ENCODE peak calls at places on chromosomes 16 and 17, in seven cellular contexts. One of them, this sample, is unnamed.

GRCh38 chr16:2962334-2963073 is 1.6 kb upstream of the KREMEN2 start:
- DNase-seq in prostate gland: no peak
- DNase-seq in thyroid gland: no peak
- DNase-seq in vagina: no peak
- DNase-seq in pancreas: peak
- DNase-seq in Peyer's patch: no peak
- DNase-seq in cardiac muscle cell: no peak
- DNase-seq in this sample: no peak

GRCh38 chr17:18356624-18357023 is 6.7 kb downstream of the SHMT1 start:
- DNase-seq in prostate gland: no peak
- DNase-seq in thyroid gland: peak
- DNase-seq in vagina: no peak
- DNase-seq in pancreas: no peak
- DNase-seq in Peyer's patch: peak
- DNase-seq in cardiac muscle cell: peak
- DNase-seq in this sample: peak

GRCh38 chr17:51487947-51488346 is 227.6 kb downstream of the UTP18 start:
- DNase-seq in prostate gland: no peak
- DNase-seq in thyroid gland: peak
- DNase-seq in vagina: no peak
- DNase-seq in pancreas: no peak
- DNase-seq in Peyer's patch: no peak
- DNase-seq in cardiac muscle cell: no peak
- DNase-seq in this sample: no peak

GRCh38 chr17:13931752-13932477 is 137.4 kb upstream of the COX10 start:
- DNase-seq in prostate gland: peak
- DNase-seq in thyroid gland: peak
- DNase-seq in vagina: no peak
- DNase-seq in pancreas: no peak
- DNase-seq in Peyer's patch: peak
- DNase-seq in cardiac muscle cell: peak
- DNase-seq in this sample: peak

GRCh38 chr17:22469101-22469880 is 777.0 kb downstream of the KCNJ18 start:
- DNase-seq in prostate gland: no peak
- DNase-seq in thyroid gland: no peak
- DNase-seq in vagina: peak
- DNase-seq in pancreas: no peak
- DNase-seq in Peyer's patch: no peak
- DNase-seq in cardiac muscle cell: no peak
- DNase-seq in this sample: no peak

GRCh38 chr17:8409966-8410881 is 12.6 kb upstream of the RNF222 start:
- DNase-seq in prostate gland: peak
- DNase-seq in thyroid gland: peak
- DNase-seq in vagina: no peak
- DNase-seq in pancreas: peak
- DNase-seq in Peyer's patch: peak
- DNase-seq in cardiac muscle cell: peak
- DNase-seq in this sample: peak

GRCh38 chr17:36944488-36945040 is 4.2 kb upstream of the AATF start:
- DNase-seq in prostate gland: no peak
- DNase-seq in thyroid gland: no peak
- DNase-seq in vagina: no peak
- DNase-seq in pancreas: no peak
- DNase-seq in Peyer's patch: no peak
- DNase-seq in cardiac muscle cell: no peak
- DNase-seq in this sample: no peak

GRCh38 chr17:75872434-75873351 is 5.7 kb downstream of the TRIM47 start:
- DNase-seq in prostate gland: peak
- DNase-seq in thyroid gland: peak
- DNase-seq in vagina: no peak
- DNase-seq in pancreas: no peak
- DNase-seq in Peyer's patch: peak
- DNase-seq in cardiac muscle cell: peak
- DNase-seq in this sample: peak

GRCh38 chr16:83973077-83973476 is 5.0 kb downstream of the NECAB2 start:
- DNase-seq in prostate gland: no peak
- DNase-seq in thyroid gland: no peak
- DNase-seq in vagina: no peak
- DNase-seq in pancreas: no peak
- DNase-seq in Peyer's patch: no peak
- DNase-seq in cardiac muscle cell: no peak
- DNase-seq in this sample: peak

GRCh38 chr17:82647593-82648164 is 565 bp downstream of the WDR45B start:
- DNase-seq in prostate gland: no peak
- DNase-seq in thyroid gland: peak
- DNase-seq in vagina: no peak
- DNase-seq in pancreas: peak
- DNase-seq in Peyer's patch: peak
- DNase-seq in cardiac muscle cell: peak
- DNase-seq in this sample: peak

GRCh38 chr16:714558-715447 is at the start of gene METRN:
- DNase-seq in prostate gland: peak
- DNase-seq in thyroid gland: peak
- DNase-seq in vagina: no peak
- DNase-seq in pancreas: peak
- DNase-seq in Peyer's patch: peak
- DNase-seq in cardiac muscle cell: peak
- DNase-seq in this sample: peak

GRCh38 chr16:70475054-70475871 is 20.9 kb downstream of the FCSK start:
- DNase-seq in prostate gland: no peak
- DNase-seq in thyroid gland: no peak
- DNase-seq in vagina: no peak
- DNase-seq in pancreas: no peak
- DNase-seq in Peyer's patch: no peak
- DNase-seq in cardiac muscle cell: no peak
- DNase-seq in this sample: no peak

GRCh38 chr17:30576326-30576861 is 99.2 kb downstream of the GOSR1 start:
- DNase-seq in prostate gland: no peak
- DNase-seq in thyroid gland: no peak
- DNase-seq in vagina: no peak
- DNase-seq in pancreas: no peak
- DNase-seq in Peyer's patch: no peak
- DNase-seq in cardiac muscle cell: no peak
- DNase-seq in this sample: no peak

GRCh38 chr17:17822189-17822978 is 14.4 kb downstream of the SREBF1 start:
- DNase-seq in prostate gland: peak
- DNase-seq in thyroid gland: peak
- DNase-seq in vagina: no peak
- DNase-seq in pancreas: no peak
- DNase-seq in Peyer's patch: no peak
- DNase-seq in cardiac muscle cell: peak
- DNase-seq in this sample: peak

GRCh38 chr16:4064950-4065352 is 51.3 kb downstream of the ADCY9 start:
- DNase-seq in prostate gland: no peak
- DNase-seq in thyroid gland: no peak
- DNase-seq in vagina: no peak
- DNase-seq in pancreas: no peak
- DNase-seq in Peyer's patch: peak
- DNase-seq in cardiac muscle cell: no peak
- DNase-seq in this sample: no peak

GRCh38 chr17:78828470-78829185 is 12.0 kb downstream of the USP36 start:
- DNase-seq in prostate gland: no peak
- DNase-seq in thyroid gland: no peak
- DNase-seq in vagina: no peak
- DNase-seq in pancreas: no peak
- DNase-seq in Peyer's patch: no peak
- DNase-seq in cardiac muscle cell: peak
- DNase-seq in this sample: no peak

GRCh38 chr16:57039148-57039812 is 49.9 kb downstream of the NLRC5 start:
- DNase-seq in prostate gland: no peak
- DNase-seq in thyroid gland: no peak
- DNase-seq in vagina: no peak
- DNase-seq in pancreas: no peak
- DNase-seq in Peyer's patch: peak
- DNase-seq in cardiac muscle cell: peak
- DNase-seq in this sample: no peak

GRCh38 chr17:80899402-80900268 is 92.0 kb upstream of the CHMP6 start:
- DNase-seq in prostate gland: no peak
- DNase-seq in thyroid gland: peak
- DNase-seq in vagina: no peak
- DNase-seq in pancreas: peak
- DNase-seq in Peyer's patch: no peak
- DNase-seq in cardiac muscle cell: peak
- DNase-seq in this sample: no peak

GRCh38 chr16:54397838-54398237 is 111.3 kb upstream of the IRX3 start:
- DNase-seq in prostate gland: no peak
- DNase-seq in thyroid gland: no peak
- DNase-seq in vagina: no peak
- DNase-seq in pancreas: no peak
- DNase-seq in Peyer's patch: no peak
- DNase-seq in cardiac muscle cell: no peak
- DNase-seq in this sample: no peak

GRCh38 chr16:66845791-66846221 is 1.6 kb downstream of the CA7 start:
- DNase-seq in prostate gland: no peak
- DNase-seq in thyroid gland: no peak
- DNase-seq in vagina: no peak
- DNase-seq in pancreas: peak
- DNase-seq in Peyer's patch: peak
- DNase-seq in cardiac muscle cell: no peak
- DNase-seq in this sample: no peak

GRCh38 chr17:59002848-59003247 is 103.8 kb downstream of the TRIM37 start:
- DNase-seq in prostate gland: no peak
- DNase-seq in thyroid gland: no peak
- DNase-seq in vagina: no peak
- DNase-seq in pancreas: no peak
- DNase-seq in Peyer's patch: no peak
- DNase-seq in cardiac muscle cell: no peak
- DNase-seq in this sample: no peak

GRCh38 chr17:58998871-58999270 is 107.8 kb downstream of the TRIM37 start:
- DNase-seq in prostate gland: no peak
- DNase-seq in thyroid gland: no peak
- DNase-seq in vagina: no peak
- DNase-seq in pancreas: no peak
- DNase-seq in Peyer's patch: no peak
- DNase-seq in cardiac muscle cell: no peak
- DNase-seq in this sample: no peak

GRCh38 chr17:59002126-59002525 is 104.6 kb downstream of the TRIM37 start:
- DNase-seq in prostate gland: no peak
- DNase-seq in thyroid gland: no peak
- DNase-seq in vagina: no peak
- DNase-seq in pancreas: no peak
- DNase-seq in Peyer's patch: no peak
- DNase-seq in cardiac muscle cell: no peak
- DNase-seq in this sample: no peak

GRCh38 chr17:59000022-59000421 is 106.7 kb downstream of the TRIM37 start:
- DNase-seq in prostate gland: no peak
- DNase-seq in thyroid gland: no peak
- DNase-seq in vagina: no peak
- DNase-seq in pancreas: no peak
- DNase-seq in Peyer's patch: no peak
- DNase-seq in cardiac muscle cell: no peak
- DNase-seq in this sample: no peak

DNA sequence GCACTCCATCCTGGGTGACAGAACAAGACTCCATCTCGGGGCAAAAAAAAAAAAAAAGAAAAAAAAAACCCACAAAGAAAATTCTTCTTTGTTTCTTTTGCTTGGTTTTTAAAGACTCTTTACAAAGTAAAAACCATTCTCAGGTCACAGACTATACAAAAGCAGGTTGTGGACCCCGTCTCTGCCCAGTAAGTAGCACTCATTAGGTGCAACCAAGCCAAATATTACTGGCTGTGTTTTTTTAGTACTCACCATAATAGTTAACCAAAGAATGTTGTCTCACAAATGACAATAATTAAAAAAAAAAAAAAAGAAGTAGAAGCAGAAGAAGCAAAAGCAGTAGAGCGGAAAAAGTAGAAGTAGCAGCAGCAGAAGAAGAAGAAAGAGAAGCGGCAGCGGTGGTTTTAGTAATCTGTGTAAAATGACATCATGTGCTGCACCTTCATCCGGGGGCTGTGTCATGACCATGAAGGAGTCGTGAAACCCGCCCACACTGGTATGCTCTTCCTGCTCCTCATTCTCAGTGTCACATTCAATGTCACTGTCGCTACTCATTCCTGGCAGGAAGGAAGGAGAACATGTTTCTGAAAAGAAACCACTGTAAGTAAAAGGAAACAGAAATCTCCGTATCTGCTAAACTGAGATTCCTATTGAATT is 105.4 kb downstream of the TRIM37 start:
- DNase-seq in prostate gland: peak
- DNase-seq in thyroid gland: peak
- DNase-seq in vagina: no peak
- DNase-seq in pancreas: no peak
- DNase-seq in Peyer's patch: peak
- DNase-seq in cardiac muscle cell: peak
- DNase-seq in this sample: no peak
- H3K4me3 ChIP-seq in prostate gland: no peak
- H3K4me3 ChIP-seq in thyroid gland: no peak
- H3K4me3 ChIP-seq in vagina: no peak
- H3K4me3 ChIP-seq in pancreas: peak
- H3K4me3 ChIP-seq in Peyer's patch: no peak
- H3K4me3 ChIP-seq in cardiac muscle cell: no peak
- H3K4me3 ChIP-seq in this sample: no peak

DNA sequence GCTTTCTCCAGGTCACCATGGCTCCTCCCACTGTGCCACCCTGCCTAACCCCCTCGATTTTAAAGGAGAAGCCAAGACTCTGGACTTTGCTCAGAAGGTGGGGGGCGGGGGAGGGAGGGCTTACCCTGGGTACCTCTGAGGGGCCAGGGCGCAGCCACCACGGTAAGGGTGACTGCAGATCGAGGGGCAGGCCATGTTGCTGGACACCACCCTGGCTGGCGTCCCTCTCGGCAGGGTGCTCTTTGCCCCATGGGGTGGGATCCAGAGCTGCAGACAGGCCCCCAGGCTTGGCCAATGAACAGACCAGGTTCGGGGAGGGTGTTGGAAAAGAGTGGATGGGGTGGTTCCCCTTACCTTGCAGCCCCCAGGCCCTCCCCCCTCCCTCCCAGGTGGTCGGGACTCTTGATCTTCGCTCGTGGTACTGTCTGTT is 392 bp upstream of the GRB7 start:
- DNase-seq in prostate gland: no peak
- DNase-seq in thyroid gland: no peak
- DNase-seq in vagina: no peak
- DNase-seq in pancreas: no peak
- DNase-seq in Peyer's patch: no peak
- DNase-seq in cardiac muscle cell: no peak
- DNase-seq in this sample: no peak
- H3K27ac ChIP-seq in prostate gland: peak
- H3K27ac ChIP-seq in thyroid gland: peak
- H3K27ac ChIP-seq in vagina: no peak
- H3K27ac ChIP-seq in pancreas: peak
- H3K27ac ChIP-seq in Peyer's patch: peak
- H3K27ac ChIP-seq in cardiac muscle cell: no peak
- H3K27ac ChIP-seq in this sample: no peak

DNA sequence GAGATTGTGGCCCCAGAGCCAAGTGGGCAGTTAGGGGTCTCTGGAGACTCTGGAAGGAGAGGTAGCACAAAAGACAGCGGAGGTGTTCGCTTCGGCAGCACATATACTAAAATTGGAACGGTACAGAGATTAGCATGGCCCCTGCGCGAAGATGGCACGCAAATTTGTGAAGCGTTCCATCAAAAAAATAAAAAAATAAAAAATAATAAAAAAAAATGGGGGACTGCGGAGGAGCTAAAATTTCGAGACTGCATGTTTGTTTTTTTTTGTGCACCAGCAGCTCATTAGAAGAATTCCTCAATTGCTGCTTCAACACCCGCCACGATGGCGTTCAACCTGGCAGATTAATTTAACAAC is 39.1 kb downstream of the IGF2BP1 start:
- DNase-seq in prostate gland: no peak
- DNase-seq in thyroid gland: no peak
- DNase-seq in vagina: no peak
- DNase-seq in pancreas: no peak
- DNase-seq in Peyer's patch: no peak
- DNase-seq in cardiac muscle cell: no peak
- DNase-seq in this sample: no peak
- H3K4me3 ChIP-seq in prostate gland: no peak
- H3K4me3 ChIP-seq in thyroid gland: no peak
- H3K4me3 ChIP-seq in vagina: no peak
- H3K4me3 ChIP-seq in pancreas: no peak
- H3K4me3 ChIP-seq in Peyer's patch: no peak
- H3K4me3 ChIP-seq in cardiac muscle cell: no peak
- H3K4me3 ChIP-seq in this sample: no peak

GRCh38 chr17:57544381-57544780 is 200.7 kb downstream of the CCDC182 start:
- DNase-seq in prostate gland: no peak
- DNase-seq in thyroid gland: no peak
- DNase-seq in vagina: no peak
- DNase-seq in pancreas: no peak
- DNase-seq in Peyer's patch: no peak
- DNase-seq in cardiac muscle cell: no peak
- DNase-seq in this sample: no peak
- H3K27ac ChIP-seq in prostate gland: no peak
- H3K27ac ChIP-seq in thyroid gland: no peak
- H3K27ac ChIP-seq in vagina: no peak
- H3K27ac ChIP-seq in pancreas: no peak
- H3K27ac ChIP-seq in Peyer's patch: no peak
- H3K27ac ChIP-seq in cardiac muscle cell: no peak
- H3K27ac ChIP-seq in this sample: no peak

This sample was measured in aorta.